ENCODE peak calls at places on chromosome 14, in nine cellular contexts. One of them, this sample, is unnamed.

GRCh38 chr14:101707285-101707842 is 54.1 kb upstream of the PPP2R5C start:
- DNase-seq in GM12891: peak
- DNase-seq in adrenal gland: peak
- DNase-seq in HCT116: peak
- DNase-seq in H1: peak
- DNase-seq in H54: peak
- DNase-seq in heart left ventricle: peak
- DNase-seq in A549: peak
- DNase-seq in uterus: peak
- DNase-seq in this sample: peak

GRCh38 chr14:55051426-55052258 is at the start of gene MAPK1IP1L:
- DNase-seq in H54: peak
- DNase-seq in A549: peak
- DNase-seq in GM12891: peak
- DNase-seq in heart left ventricle: peak
- DNase-seq in adrenal gland: peak
- DNase-seq in uterus: peak
- DNase-seq in H1: peak
- DNase-seq in HCT116: peak
- DNase-seq in this sample: peak

GRCh38 chr14:22580604-22581003 is 8.4 kb downstream of the DAD1 start:
- DNase-seq in GM12891: no peak
- DNase-seq in H54: no peak
- DNase-seq in heart left ventricle: no peak
- DNase-seq in adrenal gland: no peak
- DNase-seq in H1: no peak
- DNase-seq in uterus: no peak
- DNase-seq in A549: no peak
- DNase-seq in HCT116: no peak
- DNase-seq in this sample: no peak

GRCh38 chr14:102891556-102891955 is 30.9 kb upstream of the AMN start:
- DNase-seq in GM12891: no peak
- DNase-seq in HCT116: no peak
- DNase-seq in H54: no peak
- DNase-seq in uterus: no peak
- DNase-seq in adrenal gland: no peak
- DNase-seq in heart left ventricle: no peak
- DNase-seq in H1: no peak
- DNase-seq in A549: no peak
- DNase-seq in this sample: no peak

GRCh38 chr14:90253826-90254225 is 2.5 kb upstream of the PSMC1 start:
- DNase-seq in HCT116: no peak
- DNase-seq in A549: no peak
- DNase-seq in uterus: no peak
- DNase-seq in adrenal gland: no peak
- DNase-seq in H54: no peak
- DNase-seq in H1: no peak
- DNase-seq in GM12891: no peak
- DNase-seq in heart left ventricle: no peak
- DNase-seq in this sample: no peak

GRCh38 chr14:40630471-40630870 is 976.2 kb upstream of the LRFN5 start:
- DNase-seq in HCT116: no peak
- DNase-seq in H54: no peak
- DNase-seq in H1: no peak
- DNase-seq in GM12891: no peak
- DNase-seq in adrenal gland: no peak
- DNase-seq in A549: no peak
- DNase-seq in uterus: no peak
- DNase-seq in heart left ventricle: no peak
- DNase-seq in this sample: no peak

GRCh38 chr14:75879031-75879430 is 102.8 kb downstream of the TGFB3 start:
- DNase-seq in H54: no peak
- DNase-seq in uterus: no peak
- DNase-seq in H1: no peak
- DNase-seq in HCT116: no peak
- DNase-seq in A549: peak
- DNase-seq in heart left ventricle: no peak
- DNase-seq in GM12891: no peak
- DNase-seq in adrenal gland: no peak
- DNase-seq in this sample: no peak

GRCh38 chr14:53716521-53716920 is 240.1 kb downstream of the BMP4 start:
- DNase-seq in GM12891: no peak
- DNase-seq in A549: no peak
- DNase-seq in adrenal gland: no peak
- DNase-seq in H1: no peak
- DNase-seq in H54: no peak
- DNase-seq in heart left ventricle: no peak
- DNase-seq in HCT116: no peak
- DNase-seq in uterus: no peak
- DNase-seq in this sample: no peak

GRCh38 chr14:61588419-61588901 is 106.9 kb upstream of the HIF1A start:
- DNase-seq in adrenal gland: no peak
- DNase-seq in GM12891: no peak
- DNase-seq in uterus: no peak
- DNase-seq in H1: no peak
- DNase-seq in HCT116: no peak
- DNase-seq in heart left ventricle: peak
- DNase-seq in H54: no peak
- DNase-seq in A549: no peak
- DNase-seq in this sample: no peak

GRCh38 chr14:105199093-105199492 is 18.0 kb upstream of the NUDT14 start:
- DNase-seq in heart left ventricle: peak
- DNase-seq in H1: no peak
- DNase-seq in GM12891: no peak
- DNase-seq in HCT116: no peak
- DNase-seq in A549: no peak
- DNase-seq in H54: peak
- DNase-seq in uterus: no peak
- DNase-seq in adrenal gland: no peak
- DNase-seq in this sample: no peak

GRCh38 chr14:32224731-32225377 is 21.8 kb upstream of the RNU6-8 start:
- DNase-seq in H54: no peak
- DNase-seq in A549: peak
- DNase-seq in HCT116: no peak
- DNase-seq in H1: no peak
- DNase-seq in GM12891: no peak
- DNase-seq in adrenal gland: peak
- DNase-seq in uterus: peak
- DNase-seq in heart left ventricle: peak
- DNase-seq in this sample: no peak

GRCh38 chr14:91929700-91930099 is 17.8 kb downstream of the FBLN5 start:
- DNase-seq in heart left ventricle: no peak
- DNase-seq in H1: no peak
- DNase-seq in adrenal gland: no peak
- DNase-seq in GM12891: no peak
- DNase-seq in HCT116: no peak
- DNase-seq in H54: no peak
- DNase-seq in uterus: peak
- DNase-seq in A549: no peak
- DNase-seq in this sample: no peak

GRCh38 chr14:20419404-20419803 is 6.1 kb upstream of the TEP1 start:
- DNase-seq in heart left ventricle: no peak
- DNase-seq in GM12891: no peak
- DNase-seq in HCT116: no peak
- DNase-seq in A549: no peak
- DNase-seq in uterus: no peak
- DNase-seq in H1: no peak
- DNase-seq in H54: no peak
- DNase-seq in adrenal gland: no peak
- DNase-seq in this sample: no peak

GRCh38 chr14:39268393-39268792 is 34.7 kb downstream of the MIA2 start:
- DNase-seq in heart left ventricle: no peak
- DNase-seq in uterus: no peak
- DNase-seq in H54: no peak
- DNase-seq in HCT116: no peak
- DNase-seq in H1: no peak
- DNase-seq in GM12891: no peak
- DNase-seq in adrenal gland: no peak
- DNase-seq in A549: peak
- DNase-seq in this sample: no peak

GRCh38 chr14:105149146-105149781 is 19.3 kb downstream of the JAG2 start:
- DNase-seq in H1: peak
- DNase-seq in H54: no peak
- DNase-seq in heart left ventricle: peak
- DNase-seq in adrenal gland: no peak
- DNase-seq in uterus: no peak
- DNase-seq in HCT116: no peak
- DNase-seq in GM12891: no peak
- DNase-seq in A549: no peak
- DNase-seq in this sample: no peak

DNA sequence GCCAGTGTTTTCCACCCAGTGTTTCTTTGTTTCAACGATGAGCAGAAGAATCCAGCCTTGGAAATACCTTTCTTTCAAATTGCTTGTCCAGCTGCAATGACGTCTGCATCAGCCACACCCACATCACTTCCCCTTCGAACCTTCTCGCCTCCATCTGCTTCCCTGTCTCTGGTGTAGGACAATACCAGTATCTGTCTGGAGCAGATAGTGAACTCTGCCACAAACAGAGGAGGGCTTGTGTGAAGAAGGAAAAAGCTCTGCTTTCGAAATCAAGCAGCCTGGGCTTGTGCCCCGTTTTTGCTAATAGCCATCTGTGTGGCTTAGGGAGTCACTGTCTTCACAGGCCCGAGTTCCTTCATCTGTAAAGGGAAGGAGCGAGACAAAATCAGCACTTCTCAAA is 415.4 kb downstream of the ZFP36L1 start:
- DNase-seq in uterus: peak
- DNase-seq in heart left ventricle: peak
- DNase-seq in H54: no peak
- DNase-seq in A549: peak
- DNase-seq in HCT116: no peak
- DNase-seq in GM12891: no peak
- DNase-seq in H1: no peak
- DNase-seq in adrenal gland: peak
- DNase-seq in this sample: no peak
- TF ChIP-seq POLR2A in uterus: no peak
- TF ChIP-seq POLR2A in heart left ventricle: no peak
- TF ChIP-seq POLR2A in H54: no peak
- TF ChIP-seq POLR2A in A549: no peak
- TF ChIP-seq POLR2A in HCT116: no peak
- TF ChIP-seq POLR2A in GM12891: no peak
- TF ChIP-seq POLR2A in H1: no peak
- TF ChIP-seq POLR2A in adrenal gland: peak
- TF ChIP-seq POLR2A in this sample: no peak

GRCh38 chr14:64387738-64388532 is at the start of gene MTHFD1:
- DNase-seq in GM12891: peak
- DNase-seq in HCT116: peak
- DNase-seq in uterus: peak
- DNase-seq in heart left ventricle: peak
- DNase-seq in H1: peak
- DNase-seq in adrenal gland: peak
- DNase-seq in A549: peak
- DNase-seq in H54: peak
- DNase-seq in this sample: peak
- TF ChIP-seq POLR2A in GM12891: peak
- TF ChIP-seq POLR2A in HCT116: peak
- TF ChIP-seq POLR2A in uterus: no peak
- TF ChIP-seq POLR2A in heart left ventricle: no peak
- TF ChIP-seq POLR2A in H1: peak
- TF ChIP-seq POLR2A in adrenal gland: peak
- TF ChIP-seq POLR2A in A549: peak
- TF ChIP-seq POLR2A in H54: peak
- TF ChIP-seq POLR2A in this sample: no peak

GRCh38 chr14:93946104-93946503 is 19.0 kb downstream of the FAM181A start:
- DNase-seq in uterus: no peak
- DNase-seq in HCT116: no peak
- DNase-seq in GM12891: no peak
- DNase-seq in heart left ventricle: no peak
- DNase-seq in H1: no peak
- DNase-seq in H54: peak
- DNase-seq in adrenal gland: peak
- DNase-seq in A549: no peak
- DNase-seq in this sample: no peak

GRCh38 chr14:93949511-93950075 is 22.4 kb downstream of the FAM181A start:
- DNase-seq in A549: no peak
- DNase-seq in uterus: no peak
- DNase-seq in H54: no peak
- DNase-seq in H1: no peak
- DNase-seq in heart left ventricle: no peak
- DNase-seq in GM12891: no peak
- DNase-seq in adrenal gland: no peak
- DNase-seq in HCT116: no peak
- DNase-seq in this sample: no peak

GRCh38 chr14:93945070-93945399 is 17.9 kb downstream of the FAM181A start:
- DNase-seq in HCT116: no peak
- DNase-seq in heart left ventricle: no peak
- DNase-seq in H1: no peak
- DNase-seq in GM12891: no peak
- DNase-seq in H54: no peak
- DNase-seq in A549: no peak
- DNase-seq in uterus: no peak
- DNase-seq in adrenal gland: no peak
- DNase-seq in this sample: no peak

GRCh38 chr14:93946506-93947170 is 19.5 kb downstream of the FAM181A start:
- DNase-seq in heart left ventricle: no peak
- DNase-seq in adrenal gland: no peak
- DNase-seq in HCT116: no peak
- DNase-seq in H1: no peak
- DNase-seq in GM12891: no peak
- DNase-seq in uterus: no peak
- DNase-seq in H54: no peak
- DNase-seq in A549: no peak
- DNase-seq in this sample: no peak

GRCh38 chr14:93947282-93947681 is 20.1 kb downstream of the FAM181A start:
- DNase-seq in heart left ventricle: no peak
- DNase-seq in GM12891: no peak
- DNase-seq in uterus: no peak
- DNase-seq in adrenal gland: no peak
- DNase-seq in A549: no peak
- DNase-seq in H1: no peak
- DNase-seq in H54: no peak
- DNase-seq in HCT116: no peak
- DNase-seq in this sample: no peak
- TF ChIP-seq POLR2A in heart left ventricle: no peak
- TF ChIP-seq POLR2A in GM12891: no peak
- TF ChIP-seq POLR2A in uterus: no peak
- TF ChIP-seq POLR2A in adrenal gland: no peak
- TF ChIP-seq POLR2A in A549: no peak
- TF ChIP-seq POLR2A in H1: no peak
- TF ChIP-seq POLR2A in H54: no peak
- TF ChIP-seq POLR2A in HCT116: no peak
- TF ChIP-seq POLR2A in this sample: no peak

DNA sequence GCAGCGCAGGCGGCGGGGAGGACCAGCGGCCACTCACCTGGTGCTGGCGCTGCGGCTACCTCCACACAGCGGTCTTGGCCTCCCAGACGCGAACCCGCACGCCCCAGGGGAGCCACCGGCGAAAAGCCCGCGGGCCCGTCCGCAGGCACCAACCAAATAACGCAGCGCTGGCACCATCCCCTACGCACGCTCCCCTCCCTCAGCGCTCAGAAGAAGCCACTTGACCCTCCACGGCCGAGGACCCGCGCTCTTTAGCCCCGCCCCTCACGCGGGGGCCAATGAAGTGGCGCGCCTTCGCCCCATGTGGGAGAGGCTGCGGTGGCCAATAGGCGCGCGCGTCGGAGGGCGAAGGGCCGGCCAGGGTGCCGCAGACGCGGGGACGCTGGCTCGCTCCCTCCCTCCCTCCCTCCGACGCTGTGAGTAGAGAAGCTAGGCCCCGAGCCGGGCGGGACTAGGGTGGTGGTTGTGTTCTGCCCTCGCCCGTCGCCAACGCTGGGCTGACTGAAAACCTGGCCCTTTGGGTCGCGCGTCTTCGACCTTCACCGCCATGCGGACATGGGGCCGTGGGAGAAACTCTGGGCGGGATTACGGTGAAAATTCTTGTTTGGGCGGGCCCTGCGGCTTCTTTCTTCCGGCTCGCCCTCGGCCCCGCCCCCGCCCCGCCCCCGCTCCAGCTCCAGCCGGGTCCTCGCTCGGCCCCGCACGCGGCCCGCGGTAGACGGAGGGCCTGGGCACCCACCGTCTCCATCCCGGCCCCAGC is at the start of the genes DMAC2L and L2HGDH:
- DNase-seq in HCT116: peak
- DNase-seq in H54: peak
- DNase-seq in H1: peak
- DNase-seq in heart left ventricle: peak
- DNase-seq in uterus: peak
- DNase-seq in GM12891: peak
- DNase-seq in A549: peak
- DNase-seq in adrenal gland: peak
- DNase-seq in this sample: peak
- TF ChIP-seq POLR2A in HCT116: peak
- TF ChIP-seq POLR2A in H54: peak
- TF ChIP-seq POLR2A in H1: peak
- TF ChIP-seq POLR2A in heart left ventricle: no peak
- TF ChIP-seq POLR2A in uterus: peak
- TF ChIP-seq POLR2A in GM12891: peak
- TF ChIP-seq POLR2A in A549: peak
- TF ChIP-seq POLR2A in adrenal gland: peak
- TF ChIP-seq POLR2A in this sample: peak

This sample was measured in ovary.